ENCODE peak calls at places on chromosomes 6 and 20, in five cellular contexts. L is brain microvascular endothelial cell, Z is activated B cell treated with CpG ODN at 0.5 μM for 24 hours, N is ovary, P is RWPE1. B is an unnamed sample.

GRCh38 chr6:129923520-129923919 is 62.4 kb upstream of the TMEM244 start:
- DNase-seq in L (peak; percentile 27), Z (no peak), N (no peak), P (no peak), B (no peak)

GRCh38 chr6:161305860-161306259 is 32.0 kb upstream of the AGPAT4 start:
- DNase-seq in L (no peak), Z (no peak), N (no peak), P (no peak), B (no peak)

GRCh38 chr6:158803733-158804143 is 15.4 kb downstream of the EZR start:
- DNase-seq in L (peak; percentile 38), Z (no peak), N (no peak), P (no peak), B (no peak)

GRCh38 chr6:48134246-48134645 is 23.2 kb upstream of the PTCHD4 start:
- DNase-seq in L (no peak), Z (no peak), N (no peak), P (no peak), B (no peak)

GRCh38 chr20:36653456-36653855 is 7.5 kb upstream of the SLA2 start:
- DNase-seq in L (no peak), Z (no peak), N (no peak), P (no peak), B (no peak)

GRCh38 chr20:44414346-44414714 is 58.8 kb downstream of the HNF4A start:
- DNase-seq in L (no peak), Z (no peak), N (no peak), P (no peak), B (no peak)

GRCh38 chr6:157518399-157519250 is 137.6 kb downstream of the ZDHHC14 start:
- DNase-seq in L (no peak), Z (no peak), N (peak; percentile 40), P (no peak), B (no peak)

GRCh38 chr20:32749914-32750637 is 6.8 kb upstream of the COMMD7 start:
- DNase-seq in L (no peak), Z (no peak), N (no peak), P (no peak), B (no peak)

GRCh38 chr6:52371656-52372151 is 9.8 kb downstream of the PAQR8 start:
- DNase-seq in L (no peak), Z (no peak), N (no peak), P (no peak), B (no peak)

GRCh38 chr20:48716086-48716485 is 111.7 kb downstream of the PREX1 start:
- DNase-seq in L (no peak), Z (no peak), N (no peak), P (no peak), B (no peak)

GRCh38 chr6:163787001-163787667 is 372.6 kb downstream of the QKI start:
- DNase-seq in L (no peak), Z (no peak), N (no peak), P (no peak), B (no peak)

GRCh38 chr20:49508435-49509199 is 26.1 kb upstream of the KCNB1 start:
- DNase-seq in L (peak; percentile 13), Z (no peak), N (no peak), P (peak; percentile 63), B (peak; percentile 70)

GRCh38 chr6:7389162-7389450 is 436 bp downstream of the CAGE1 start:
- DNase-seq in L (peak; percentile 65), Z (no peak), N (no peak), P (peak; percentile 67), B (peak; percentile 30)

GRCh38 chr20:39039261-39039660 is 77.1 kb downstream of the DHX35 start:
- DNase-seq in L (no peak), Z (no peak), N (no peak), P (no peak), B (no peak)

GRCh38 chr6:166598441-166599138 is 12.1 kb upstream of the RAMACL start:
- DNase-seq in L (peak; percentile 91), Z (no peak), N (peak; percentile 58), P (no peak), B (no peak)

GRCh38 chr20:58001381-58001780 is 227.1 kb downstream of the ANKRD60 start:
- DNase-seq in L (peak; percentile 22), Z (no peak), N (peak; percentile 66), P (no peak), B (no peak)

GRCh38 chr6:23535071-23535470 is 590.9 kb upstream of the NRSN1 start:
- DNase-seq in L (no peak), Z (no peak), N (no peak), P (no peak), B (no peak)

GRCh38 chr6:70843328-70843918 is 113.4 kb downstream of the B3GAT2 start:
- DNase-seq in L (no peak), Z (no peak), N (no peak), P (no peak), B (no peak)

GRCh38 chr20:7274870-7275269 is 507.4 kb downstream of the BMP2 start:
- DNase-seq in L (no peak), Z (no peak), N (no peak), P (no peak), B (no peak)

GRCh38 chr6:134249759-134250602 is 67.9 kb downstream of the SGK1 start:
- DNase-seq in L (peak; percentile 55), Z (no peak), N (no peak), P (no peak), B (no peak)

GRCh38 chr6:100889351-100889750 is 8.2 kb upstream of the ASCC3 start:
- DNase-seq in L (no peak), Z (no peak), N (no peak), P (no peak), B (no peak)

GRCh38 chr6:404685-405423 is 13.3 kb downstream of the IRF4 start:
- DNase-seq in L (no peak), Z (no peak), N (no peak), P (no peak), B (no peak)

GRCh38 chr6:34459899-34460593 is 5.8 kb upstream of the PACSIN1 start:
- DNase-seq in L (peak; percentile 39), Z (no peak), N (no peak), P (peak; percentile 46), B (no peak)

GRCh38 chr6:25041676-25042598 is 106.2 kb upstream of the RIPOR2 start:
- DNase-seq in L (no peak), Z (peak; percentile 53), N (no peak), P (no peak), B (no peak)

GRCh38 chr20:49285813-49286494 is 8.1 kb upstream of the ZNFX1 start:
- DNase-seq in L (no peak), Z (no peak), N (no peak), P (no peak), B (no peak)

GRCh38 chr6:143034689-143035334 is 25.9 kb upstream of the AIG1 start:
- DNase-seq in L (no peak), Z (no peak), N (no peak), P (no peak), B (no peak)

GRCh38 chr20:62583424-62583920 is 58.8 kb upstream of the SLCO4A1 start:
- DNase-seq in L (no peak), Z (no peak), N (no peak), P (no peak), B (no peak)

GRCh38 chr6:767755-768512 is 75.0 kb upstream of the EXOC2 start:
- DNase-seq in L (no peak), Z (no peak), N (no peak), P (no peak), B (no peak)

GRCh38 chr6:106014930-106015329 is 71.2 kb upstream of the PRDM1 start:
- DNase-seq in L (no peak), Z (no peak), N (no peak), P (no peak), B (no peak)

GRCh38 chr6:25088513-25088912 is 152.8 kb upstream of the RIPOR2 start:
- DNase-seq in L (peak; percentile 7), Z (no peak), N (no peak), P (peak; percentile 33), B (no peak)

GRCh38 chr6:3138341-3138740 is 19.0 kb downstream of the TUBB2A start:
- DNase-seq in L (no peak), Z (no peak), N (no peak), P (peak; percentile 51), B (no peak)

GRCh38 chr6:37696841-37697735 is 595 bp downstream of the MDGA1 start:
- DNase-seq in L (no peak), Z (peak; percentile 61), N (peak; percentile 22), P (peak; percentile 28), B (no peak)
- TF ChIP-seq CTCF in L (no peak), Z (no peak), N (no peak), P (peak; percentile 32), B (no peak)

GRCh38 chr20:327946-328563 is 2.7 kb downstream of the SOX12 start:
- DNase-seq in L (no peak), Z (no peak), N (no peak), P (no peak), B (no peak)

GRCh38 chr20:325043-325888 is at the start of gene SOX12:
- DNase-seq in L (peak; percentile 87), Z (peak; percentile 100), N (peak; percentile 97), P (peak; percentile 92), B (no peak)

GRCh38 chr20:325889-326644 is 715 bp downstream of the SOX12 start:
- DNase-seq in L (peak; percentile 58), Z (peak; percentile 58), N (peak; percentile 70), P (no peak), B (no peak)

GRCh38 chr20:327041-327945 is 1.9 kb downstream of the SOX12 start:
- DNase-seq in L (peak; percentile 74), Z (peak; percentile 63), N (peak; percentile 94), P (peak; percentile 97), B (no peak)

DNA sequence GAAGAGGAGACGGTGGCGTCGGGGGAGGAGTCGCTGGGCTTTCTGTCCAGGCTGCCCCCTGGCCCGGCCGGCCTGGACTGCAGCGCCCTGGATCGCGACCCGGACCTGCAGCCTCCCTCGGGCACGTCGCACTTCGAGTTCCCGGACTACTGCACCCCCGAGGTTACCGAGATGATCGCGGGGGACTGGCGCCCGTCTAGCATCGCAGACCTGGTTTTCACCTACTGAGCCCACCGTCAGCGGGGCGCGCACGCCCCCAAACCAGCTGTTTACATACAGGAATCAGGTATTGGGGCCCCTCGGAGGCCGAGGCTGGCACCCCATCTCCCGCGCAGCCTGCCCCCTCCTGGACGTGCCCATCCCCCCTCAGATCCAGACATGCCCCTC is 1.3 kb downstream of the SOX12 start:
- DNase-seq in L (no peak), Z (peak; percentile 49), N (no peak), P (no peak), B (no peak)
- TF ChIP-seq CTCF in L (no peak), Z (no peak), N (no peak), P (no peak), B (no peak)

GRCh38 chr6:153949606-153950005 is 89.4 kb upstream of the OPRM1 start:
- DNase-seq in L (no peak), Z (no peak), N (no peak), P (no peak), B (no peak)

GRCh38 chr6:153942361-153942760 is 96.7 kb upstream of the OPRM1 start:
- DNase-seq in L (no peak), Z (no peak), N (no peak), P (no peak), B (no peak)

GRCh38 chr6:153944197-153944596 is 94.8 kb upstream of the OPRM1 start:
- DNase-seq in L (no peak), Z (no peak), N (no peak), P (no peak), B (no peak)

GRCh38 chr6:153947817-153948447 is 91.1 kb upstream of the OPRM1 start:
- DNase-seq in L (peak; percentile 46), Z (no peak), N (no peak), P (peak; percentile 5), B (no peak)
- TF ChIP-seq CTCF in L (peak; percentile 96), Z (no peak), N (no peak), P (peak; percentile 82), B (peak; percentile 91)

GRCh38 chr6:128554302-128554701 is 33.9 kb upstream of the PTPRK start:
- DNase-seq in L (no peak), Z (no peak), N (no peak), P (no peak), B (no peak)
- TF ChIP-seq CTCF in L (peak; percentile 52), Z (no peak), N (no peak), P (no peak), B (peak; percentile 8)

B was measured in D721Med.